ENCODE peak calls at places on chromosomes 11 and 22, in eight cellular contexts. G is prostate gland; V is CD8-positive, alpha-beta memory T cell; D is heart left ventricle; U is neural progenitor cell; A is mammary epithelial cell; H is uterus; T is adrenal gland. L is an unnamed sample. For H3K4me1 and H3K9me3, the result is how much of the 10 kb centered on the place peaks cover.

GRCh38 chr11:46295312-46295995 is 18.0 kb downstream of the CREB3L1 start:
- DNase-seq in U (peak), H (peak), A (peak), V (peak), G (peak), T (peak), D (peak), L (peak)

GRCh38 chr22:30868663-30869385 is 99.8 kb downstream of the MORC2 start:
- DNase-seq in V (no peak), U (no peak), T (peak), G (no peak), H (peak), D (no peak), A (no peak), L (no peak)

GRCh38 chr11:63877658-63878241 is 38.8 kb downstream of the MARK2 start:
- DNase-seq in U (no peak), A (no peak), V (no peak), T (no peak), G (no peak), D (no peak), H (no peak), L (no peak)

GRCh38 chr22:23302171-23303002 is 122.1 kb downstream of the BCR start:
- DNase-seq in H (no peak), G (no peak), V (no peak), A (no peak), U (no peak), D (peak), T (no peak), L (no peak)

GRCh38 chr11:86176165-86176884 is 68.2 kb upstream of the EED start:
- DNase-seq in A (peak), T (no peak), H (no peak), V (no peak), D (no peak), U (no peak), G (no peak), L (no peak)

GRCh38 chr11:67373916-67374570 is 645 bp upstream of the CLCF1 start:
- DNase-seq in D (peak), H (peak), A (peak), V (peak), T (peak), G (peak), U (peak), L (peak)

GRCh38 chr11:95697614-95698408 is 91.8 kb downstream of the FAM76B start:
- DNase-seq in U (no peak), D (no peak), V (no peak), T (no peak), H (no peak), A (no peak), G (no peak), L (no peak)

GRCh38 chr11:85776951-85777602 is 33.9 kb downstream of the SYTL2 start:
- DNase-seq in A (peak), H (no peak), T (no peak), G (no peak), V (no peak), U (no peak), D (no peak), L (peak)

GRCh38 chr11:101912823-101913284 is 2.0 kb upstream of the CEP126 start:
- DNase-seq in U (no peak), H (no peak), G (no peak), A (no peak), T (no peak), V (no peak), D (no peak), L (no peak)

GRCh38 chr11:75339685-75340409 is 11.6 kb downstream of the ARRB1 start:
- DNase-seq in T (peak), H (no peak), V (no peak), U (peak), G (no peak), A (no peak), D (peak), L (no peak)

GRCh38 chr11:33585564-33585963 is 115.1 kb downstream of the C11orf91 start:
- DNase-seq in A (no peak), V (no peak), D (no peak), H (no peak), G (no peak), T (no peak), U (no peak), L (no peak)

GRCh38 chr11:128956401-128957203 is 13.9 kb upstream of the TP53AIP1 start:
- DNase-seq in U (peak), H (no peak), A (peak), T (peak), D (no peak), V (no peak), G (peak), L (peak)

GRCh38 chr11:128334311-128335044 is 252.9 kb downstream of the ETS1 start:
- DNase-seq in G (no peak), T (peak), D (peak), V (no peak), A (no peak), U (no peak), H (no peak), L (no peak)

GRCh38 chr11:24386551-24387404 is 110.1 kb upstream of the LUZP2 start:
- DNase-seq in H (no peak), T (no peak), D (no peak), U (peak), V (no peak), G (no peak), A (peak), L (peak)

GRCh38 chr11:134915881-134916280 is 503.8 kb upstream of the B3GAT1 start:
- DNase-seq in D (no peak), G (no peak), A (no peak), H (no peak), T (no peak), U (no peak), V (no peak), L (no peak)

GRCh38 chr22:24191381-24191841 is 10.1 kb downstream of the SUSD2 start:
- DNase-seq in A (no peak), D (no peak), T (no peak), H (peak), U (no peak), V (no peak), G (no peak), L (no peak)

GRCh38 chr11:16893456-16894076 is 120.6 kb downstream of the PLEKHA7 start:
- DNase-seq in G (peak), H (no peak), A (peak), D (no peak), U (peak), T (no peak), V (no peak), L (no peak)

GRCh38 chr22:50141891-50142363 is 28.6 kb upstream of the PANX2 start:
- DNase-seq in D (no peak), U (peak), H (no peak), A (no peak), T (no peak), V (no peak), G (no peak), L (no peak)

GRCh38 chr11:65316979-65317786 is 2.5 kb downstream of the CDC42EP2 start:
- DNase-seq in H (peak), T (peak), D (peak), U (peak), V (no peak), G (peak), A (peak), L (no peak)

GRCh38 chr22:24134090-24134846 is 47.0 kb upstream of the SUSD2 start:
- DNase-seq in A (no peak), V (peak), D (peak), H (no peak), T (no peak), G (no peak), U (peak), L (no peak)

GRCh38 chr11:33624082-33624481 is 76.5 kb downstream of the C11orf91 start:
- DNase-seq in U (no peak), V (no peak), H (no peak), D (peak), G (no peak), T (peak), A (no peak), L (no peak)

GRCh38 chr11:65506770-65507485 is 8.1 kb downstream of the MALAT1 start:
- DNase-seq in U (peak), V (no peak), H (no peak), G (peak), A (no peak), T (peak), D (no peak), L (peak)

GRCh38 chr22:40452730-40453487 is 82.5 kb downstream of the SGSM3 start:
- DNase-seq in U (no peak), H (no peak), T (no peak), A (no peak), G (no peak), D (no peak), V (no peak), L (no peak)

GRCh38 chr11:88411265-88411664 is 73.7 kb upstream of the CTSC start:
- DNase-seq in D (no peak), T (no peak), U (no peak), V (no peak), A (peak), G (no peak), H (no peak), L (no peak)

GRCh38 chr22:24592846-24593809 is at the start of gene LRRC75B:
- DNase-seq in V (no peak), T (peak), D (peak), H (peak), U (peak), G (peak), A (peak), L (peak)

GRCh38 chr11:78715639-78716311 is 141.1 kb upstream of the NARS2 start:
- DNase-seq in H (no peak), U (peak), D (no peak), A (peak), V (no peak), G (peak), T (peak), L (peak)

GRCh38 chr11:44964526-44965209 is 14.0 kb upstream of the TP53I11 start:
- DNase-seq in U (peak), G (no peak), V (no peak), A (no peak), T (no peak), D (no peak), H (no peak), L (no peak)

DNA sequence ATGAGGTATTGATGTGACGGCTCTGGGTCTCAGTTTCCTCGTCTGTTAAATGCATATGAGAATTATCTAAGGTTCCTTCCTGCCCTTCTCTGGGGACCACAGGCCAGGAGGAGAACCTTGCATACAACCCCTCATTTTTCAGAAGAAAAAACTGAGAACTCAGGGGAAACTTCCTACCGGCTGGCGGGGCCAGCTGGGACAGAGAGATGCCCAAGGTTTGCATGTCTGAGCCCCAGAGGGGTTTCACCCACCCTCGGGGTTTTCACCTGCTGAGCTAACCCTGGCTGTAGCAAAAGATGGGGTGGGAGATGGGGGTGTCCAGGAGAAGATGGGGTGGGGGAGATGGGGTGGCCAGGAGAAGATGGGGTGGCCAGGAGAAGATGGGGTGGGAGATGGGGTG is 4.3 kb downstream of the TNFRSF13C start:
- DNase-seq in A (no peak), H (no peak), U (no peak), D (no peak), V (no peak), G (no peak), T (no peak), L (no peak)
- H3K4me1 ChIP-seq in A (under half), H (under half), U (under half), D (under half), V (under half), G (under half), T (under half), L (under half)

DNA sequence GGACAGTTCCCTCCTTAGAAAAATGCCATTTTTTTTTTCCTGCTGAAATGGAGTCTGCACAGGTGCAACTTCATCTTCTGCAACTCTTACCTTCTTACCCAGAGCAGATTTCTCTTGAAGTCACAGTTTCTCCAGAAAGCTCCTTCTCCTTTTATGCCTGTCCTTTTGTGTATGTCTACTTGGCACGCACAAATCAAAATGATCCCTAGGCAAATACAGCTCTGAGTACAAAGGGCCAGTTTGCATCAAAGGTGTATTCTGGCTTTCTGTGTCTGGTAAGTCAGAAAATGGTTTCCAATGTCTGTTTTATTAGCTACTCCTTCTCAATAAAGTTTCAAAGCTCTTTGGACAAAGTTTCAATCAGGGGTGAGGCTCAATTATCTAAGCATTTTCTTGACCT is 2.5 kb downstream of the CLDN25 start:
- DNase-seq in V (no peak), U (no peak), D (no peak), A (no peak), H (no peak), T (no peak), G (no peak), L (no peak)
- H3K9me3 ChIP-seq in V (under half), U (under half), D (under half), A (under half), H (under half), T (under half), G (under half), L (under half)

GRCh38 chr11:19737575-19737974 is 24.9 kb downstream of the NAV2 start:
- DNase-seq in A (no peak), G (no peak), H (no peak), U (no peak), V (no peak), D (no peak), T (no peak), L (no peak)

GRCh38 chr11:19736831-19737230 is 24.2 kb downstream of the NAV2 start:
- DNase-seq in V (no peak), T (no peak), D (no peak), U (no peak), H (no peak), A (no peak), G (no peak), L (no peak)

GRCh38 chr11:19734171-19734570 is 21.5 kb downstream of the NAV2 start:
- DNase-seq in V (no peak), G (no peak), H (no peak), D (no peak), U (no peak), T (no peak), A (no peak), L (no peak)

GRCh38 chr11:19738124-19738523 is 25.5 kb downstream of the NAV2 start:
- DNase-seq in V (no peak), H (no peak), G (no peak), U (no peak), T (no peak), A (no peak), D (no peak), L (no peak)

DNA sequence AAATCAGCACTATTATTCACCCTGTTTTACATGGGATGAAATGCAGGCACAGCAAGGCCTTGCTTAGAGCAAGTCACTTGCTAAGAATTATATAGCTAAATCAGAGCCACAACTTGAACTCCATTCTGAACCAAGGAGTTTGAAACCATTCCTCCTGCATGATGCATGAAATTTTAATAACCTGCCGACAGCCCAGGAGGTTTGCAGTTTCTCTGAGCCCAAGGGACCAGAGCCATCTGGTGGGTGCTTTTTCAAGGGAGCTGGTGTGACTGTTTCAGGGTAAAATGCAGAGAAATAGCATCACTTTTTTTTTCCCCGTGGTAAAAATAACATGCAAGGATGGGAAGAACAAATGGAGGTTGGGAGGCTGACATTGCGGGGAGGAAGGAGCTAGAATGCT is 22.9 kb downstream of the NAV2 start:
- DNase-seq in D (no peak), G (no peak), T (no peak), V (no peak), A (no peak), H (no peak), U (no peak), L (no peak)
- H3K4me3 ChIP-seq in D (no peak), G (no peak), T (no peak), V (no peak), A (no peak), H (no peak), U (no peak), L (no peak)

GRCh38 chr11:111737877-111738205 is 28.3 kb downstream of the PPP2R1B start:
- DNase-seq in D (no peak), U (no peak), V (no peak), A (no peak), T (no peak), G (no peak), H (no peak), L (no peak)
- H3K4me1 ChIP-seq in D (under half), U (under half), V (under half), A (under half), T (half or more), G (under half), H (under half), L (under half)

DNA sequence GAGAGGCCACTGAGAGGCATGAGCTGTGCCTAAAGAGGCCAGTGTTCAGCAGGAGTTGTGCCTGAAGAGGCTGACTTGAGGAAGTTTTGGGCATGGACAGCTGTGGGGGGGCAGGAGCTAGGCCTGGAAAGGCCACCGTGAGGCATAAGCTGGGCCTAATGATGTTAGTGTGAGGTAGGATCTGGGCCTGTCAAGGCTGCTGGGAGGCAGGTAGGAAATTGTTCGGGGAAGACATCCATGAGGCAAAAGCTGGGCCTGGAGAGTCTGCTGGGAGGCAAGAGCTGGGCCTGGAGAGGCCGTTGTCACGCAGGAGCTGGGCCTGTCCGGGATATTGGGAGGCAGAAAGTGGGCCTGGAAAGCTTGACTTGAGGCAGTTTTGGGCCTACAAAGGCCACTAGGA is 44.9 kb downstream of the OR4C45 start:
- DNase-seq in H (no peak), G (no peak), V (no peak), D (no peak), T (no peak), U (no peak), A (no peak), L (no peak)
- H3K9me3 ChIP-seq in H (under half), G (under half), V (under half), D (under half), T (under half), U (under half), A (under half), L (under half)

GRCh38 chr11:61869636-61870428 is 21.5 kb downstream of the FADS3 start:
- DNase-seq in U (peak), V (no peak), T (no peak), H (no peak), G (no peak), D (no peak), A (no peak), L (no peak)

GRCh38 chr11:61870429-61871039 is 20.8 kb downstream of the FADS3 start:
- DNase-seq in A (no peak), H (no peak), G (no peak), V (no peak), T (no peak), U (no peak), D (no peak), L (no peak)

GRCh38 chr11:61872935-61873565 is 18.3 kb downstream of the FADS3 start:
- DNase-seq in U (no peak), A (no peak), H (no peak), T (no peak), G (no peak), V (no peak), D (no peak), L (no peak)

GRCh38 chr11:61868601-61869476 is 22.5 kb downstream of the FADS3 start:
- DNase-seq in D (no peak), A (no peak), U (no peak), H (no peak), T (no peak), G (no peak), V (no peak), L (no peak)

DNA sequence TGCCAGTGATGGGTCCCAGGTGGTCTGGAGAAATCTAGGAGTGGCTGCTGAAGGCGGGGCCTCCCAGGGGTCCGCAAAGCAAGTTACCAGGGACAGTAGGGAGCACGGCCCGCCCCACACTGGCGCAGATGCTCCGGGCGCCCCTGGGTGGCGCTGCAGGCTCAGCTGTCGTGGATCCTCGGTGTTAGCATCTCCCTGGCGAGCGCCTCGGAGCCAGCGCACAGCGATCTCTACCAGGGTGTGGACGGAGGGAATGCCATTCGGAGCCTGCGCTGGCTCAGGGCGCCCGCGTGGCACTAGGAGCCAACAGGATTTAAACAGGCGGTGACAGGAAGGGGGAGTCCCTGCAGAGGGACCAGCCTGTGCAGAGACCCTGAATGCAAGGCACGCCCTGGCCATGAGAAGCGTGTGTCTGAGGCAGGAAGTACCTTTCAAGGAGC is 20.2 kb downstream of the FADS3 start:
- DNase-seq in D (peak), T (peak), G (peak), A (peak), V (peak), H (peak), U (peak), L (peak)
- H3K4me3 ChIP-seq in D (peak), T (no peak), G (no peak), A (no peak), V (no peak), H (no peak), U (no peak), L (no peak)

DNA sequence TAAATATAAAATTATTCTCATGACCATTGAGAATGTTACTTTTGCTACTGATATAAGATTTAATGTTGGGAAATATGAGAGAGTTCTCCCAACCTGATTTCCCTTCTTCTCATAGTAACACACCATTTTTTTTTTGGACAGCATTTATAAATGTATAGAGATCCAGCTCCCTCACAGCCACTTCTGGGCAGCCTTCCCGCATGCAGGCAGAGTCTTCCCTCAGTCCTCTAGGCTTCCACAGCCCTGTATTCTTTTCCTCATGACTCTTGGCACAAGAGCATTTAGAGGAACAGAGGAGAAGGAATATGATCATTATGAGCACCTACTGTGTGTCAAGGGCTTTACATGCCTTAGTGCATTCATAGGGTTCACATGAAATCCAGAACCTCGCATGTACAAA is 9.0 kb downstream of the DTX4 start:
- DNase-seq in V (no peak), D (no peak), G (no peak), A (no peak), H (no peak), T (no peak), U (no peak), L (no peak)
- H3K4me1 ChIP-seq in V (under half), D (under half), G (under half), A (under half), H (under half), T (under half), U (half or more), L (under half)

GRCh38 chr22:19317865-19318264 is 26.3 kb upstream of the CLTCL1 start:
- DNase-seq in A (no peak), V (no peak), H (no peak), G (no peak), T (no peak), D (no peak), U (no peak), L (no peak)
- H3K9me3 ChIP-seq in A (under half), V (under half), H (under half), G (under half), T (under half), D (under half), U (under half), L (under half)

DNA sequence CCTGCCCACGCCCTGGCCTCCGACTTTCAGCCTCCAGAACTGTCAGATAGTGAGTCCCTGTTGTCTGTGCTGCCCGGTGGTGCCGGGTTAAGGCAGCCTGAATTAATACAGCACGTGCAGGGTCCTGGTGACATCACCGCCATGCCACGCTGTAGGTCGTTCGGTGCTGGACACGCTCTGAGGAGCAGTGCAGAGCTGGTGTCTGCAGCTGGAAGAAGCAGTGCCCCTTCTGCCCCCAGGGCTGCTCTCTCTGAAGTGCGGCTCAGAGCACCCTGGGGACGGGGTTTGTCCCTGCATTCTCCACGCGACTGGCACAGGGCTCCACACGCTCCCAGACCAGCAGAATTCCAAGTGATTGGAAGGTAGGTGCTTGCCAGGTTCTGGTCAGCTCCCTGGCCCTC is 831.5 kb downstream of the TBC1D22A start:
- DNase-seq in T (no peak), V (no peak), A (no peak), D (no peak), H (no peak), G (no peak), U (no peak), L (no peak)
- H3K4me3 ChIP-seq in T (no peak), V (no peak), A (no peak), D (no peak), H (no peak), G (no peak), U (no peak), L (no peak)